ENCODE peak calls at places on chromosomes 16 and 17, in seven cellular contexts. B is ovary; M is HT1080; H is colonic mucosa; S is EL; C is IMR-90; I is activated CD8-positive, alpha-beta T cell treated with anti-CD3 and anti-CD28 coated beads, Interleukin-2, amount 10 ng/mL, durations not matched to agents 7 days and 5 days. N is an unnamed sample.

GRCh38 chr17:82272495-82273326 is 789 bp downstream of the CSNK1D start:
- DNase-seq in B (peak), M (no peak), H (peak), S (no peak), C (no peak), I (peak), N (peak)

GRCh38 chr17:59357219-59357699 is 25.8 kb downstream of the YPEL2 start:
- DNase-seq in B (no peak), M (no peak), H (no peak), S (peak), C (no peak), I (no peak), N (no peak)

GRCh38 chr17:48961516-48962233 is 6.7 kb downstream of the GIP start:
- DNase-seq in B (no peak), M (peak), H (no peak), S (peak), C (peak), I (no peak), N (no peak)

GRCh38 chr17:41917192-41917591 is 1.6 kb downstream of the ACLY start:
- DNase-seq in B (no peak), M (peak), H (peak), S (peak), C (peak), I (no peak), N (no peak)

GRCh38 chr17:61265397-61265796 is 134.2 kb upstream of the TBX2 start:
- DNase-seq in B (no peak), M (no peak), H (no peak), S (no peak), C (no peak), I (no peak), N (no peak)

GRCh38 chr16:12750554-12750918 is 53.2 kb downstream of the CPPED1 start:
- DNase-seq in B (no peak), M (no peak), H (no peak), S (no peak), C (no peak), I (no peak), N (no peak)

GRCh38 chr16:77435240-77435819 is 496 bp upstream of the ADAMTS18 start:
- DNase-seq in B (no peak), M (no peak), H (no peak), S (no peak), C (no peak), I (no peak), N (no peak)

GRCh38 chr16:14172200-14172805 is 101.2 kb downstream of the MRTFB start:
- DNase-seq in B (no peak), M (no peak), H (no peak), S (peak), C (peak), I (no peak), N (no peak)

GRCh38 chr16:10009691-10010090 is 172.5 kb downstream of the GRIN2A start:
- DNase-seq in B (no peak), M (no peak), H (no peak), S (no peak), C (no peak), I (no peak), N (no peak)

GRCh38 chr16:62548095-62548494 is 511.9 kb upstream of the CDH8 start:
- DNase-seq in B (no peak), M (no peak), H (no peak), S (no peak), C (no peak), I (no peak), N (no peak)

GRCh38 chr17:50863221-50863843 is 2.8 kb downstream of the TOB1 start:
- DNase-seq in B (no peak), M (peak), H (peak), S (peak), C (no peak), I (peak), N (no peak)

GRCh38 chr17:64063766-64064224 is 43.4 kb upstream of the ICAM2 start:
- DNase-seq in B (peak), M (peak), H (peak), S (no peak), C (peak), I (peak), N (peak)

GRCh38 chr17:79947351-79948031 is 88.2 kb downstream of the TBC1D16 start:
- DNase-seq in B (no peak), M (peak), H (peak), S (no peak), C (peak), I (no peak), N (peak)

GRCh38 chr17:33521784-33522183 is 228.7 kb upstream of the ASIC2 start:
- DNase-seq in B (no peak), M (no peak), H (peak), S (no peak), C (no peak), I (no peak), N (no peak)

GRCh38 chr17:77690271-77691161 is 268.0 kb upstream of the TNRC6C start:
- DNase-seq in B (no peak), M (no peak), H (no peak), S (no peak), C (no peak), I (peak), N (no peak)

GRCh38 chr17:44220211-44221071 is 966 bp upstream of the UBTF start:
- DNase-seq in B (peak), M (no peak), H (peak), S (peak), C (peak), I (peak), N (no peak)

GRCh38 chr17:80931421-80932265 is 60.0 kb upstream of the CHMP6 start:
- DNase-seq in B (no peak), M (no peak), H (no peak), S (peak), C (peak), I (no peak), N (no peak)

N was measured in uterus.